ENCODE peak calls at places on chromosomes 6 and 20, in ten cellular contexts. D is tibial artery; V is uterus; G is HCT116; P is GM12878; T is fibroblast of lung; E is PC-9; A is cardiac muscle cell; C is RWPE2; O is effector memory CD4-positive, alpha-beta T cell. K is an unnamed sample. For H3K36me3 and H3K4me1, the result is how much of the 10 kb centered on the place peaks cover.

GRCh38 chr6:138563650-138564049 is 64.4 kb upstream of the NHSL1 start:
- DNase-seq in C (no peak), A (no peak), T (no peak), G (no peak), V (no peak), E (peak), D (no peak), P (no peak), O (no peak), K (no peak)

GRCh38 chr6:123329337-123329736 is 307.4 kb downstream of the TRDN start:
- DNase-seq in P (no peak), O (no peak), T (no peak), D (no peak), G (no peak), E (no peak), V (no peak), A (no peak), C (no peak), K (no peak)

GRCh38 chr20:35854697-35855434 is 83.1 kb downstream of the PHF20 start:
- DNase-seq in O (no peak), V (no peak), A (no peak), E (no peak), C (no peak), T (peak), P (no peak), G (no peak), D (no peak), K (no peak)

GRCh38 chr6:144331610-144332009 is 46.5 kb downstream of the UTRN start:
- DNase-seq in P (no peak), G (no peak), T (peak), E (peak), D (no peak), C (no peak), V (no peak), A (no peak), O (no peak), K (no peak)

GRCh38 chr6:90284236-90284744 is 12.4 kb downstream of the BACH2 start:
- DNase-seq in D (no peak), P (no peak), T (peak), C (no peak), V (peak), O (no peak), G (peak), E (peak), A (no peak), K (peak)

GRCh38 chr6:135185483-135185882 is 4.4 kb downstream of the MYB start:
- DNase-seq in A (no peak), G (no peak), D (no peak), T (no peak), P (no peak), E (peak), C (no peak), V (no peak), O (no peak), K (no peak)

GRCh38 chr6:125611573-125612399 is 137.6 kb upstream of the HEY2 start:
- DNase-seq in O (no peak), T (peak), C (no peak), G (no peak), P (no peak), A (no peak), E (no peak), D (peak), V (no peak), K (no peak)

GRCh38 chr20:53865905-53866786 is 204.2 kb downstream of the BCAS1 start:
- DNase-seq in T (peak), P (no peak), D (no peak), E (peak), C (no peak), A (peak), O (no peak), G (no peak), V (no peak), K (no peak)

GRCh38 chr6:79064635-79065034 is 13.4 kb downstream of the PHIP start:
- DNase-seq in T (no peak), A (no peak), E (no peak), D (no peak), G (no peak), C (no peak), O (no peak), P (no peak), V (no peak), K (no peak)

GRCh38 chr6:2666906-2667575 is 83.7 kb downstream of the MYLK4 start:
- DNase-seq in G (no peak), D (no peak), V (no peak), T (no peak), E (no peak), A (no peak), C (no peak), P (no peak), O (no peak), K (no peak)

GRCh38 chr20:37218431-37218830 is 39.1 kb upstream of the MROH8 start:
- DNase-seq in V (no peak), E (no peak), D (no peak), G (no peak), T (no peak), C (no peak), O (no peak), P (no peak), A (no peak), K (no peak)

GRCh38 chr6:161128680-161129196 is 137.2 kb downstream of the MAP3K4 start:
- DNase-seq in O (peak), E (no peak), V (no peak), D (no peak), G (peak), C (no peak), T (peak), P (no peak), A (no peak), K (no peak)

GRCh38 chr6:117605169-117605826 is 3.0 kb upstream of the GOPC start:
- DNase-seq in A (peak), G (peak), T (peak), D (no peak), E (peak), C (no peak), V (peak), P (peak), O (no peak), K (peak)

GRCh38 chr6:38225766-38226165 is 406.2 kb downstream of the ZFAND3 start:
- DNase-seq in C (no peak), D (no peak), T (no peak), P (no peak), V (no peak), G (no peak), A (no peak), O (no peak), E (no peak), K (no peak)

GRCh38 chr20:46520976-46521579 is 7.7 kb upstream of the ZNF334 start:
- DNase-seq in T (peak), E (peak), C (no peak), O (no peak), V (no peak), A (peak), D (no peak), P (peak), G (peak), K (no peak)

GRCh38 chr6:139490482-139490881 is 116.0 kb upstream of the CITED2 start:
- DNase-seq in E (no peak), V (no peak), P (no peak), T (no peak), A (no peak), G (no peak), O (peak), C (no peak), D (no peak), K (no peak)

GRCh38 chr6:169328112-169328801 is 74.6 kb upstream of the THBS2 start:
- DNase-seq in T (peak), E (no peak), G (no peak), D (no peak), O (no peak), V (peak), C (no peak), P (no peak), A (no peak), K (no peak)

GRCh38 chr6:47952640-47953039 is 158.4 kb downstream of the PTCHD4 start:
- DNase-seq in D (no peak), E (no peak), O (no peak), C (no peak), P (no peak), V (no peak), G (no peak), T (no peak), A (no peak), K (no peak)

GRCh38 chr20:63538204-63539091 is 1.3 kb upstream of the PTK6 start:
- DNase-seq in T (no peak), P (no peak), G (no peak), O (peak), E (peak), D (no peak), A (no peak), C (peak), V (no peak), K (no peak)

GRCh38 chr6:116251568-116252384 is 2.1 kb downstream of the TSPYL4 start:
- DNase-seq in D (no peak), G (no peak), V (no peak), P (no peak), O (no peak), T (peak), A (no peak), C (no peak), E (no peak), K (no peak)

GRCh38 chr6:157244175-157244574 is 79.1 kb downstream of the TMEM242 start:
- DNase-seq in V (no peak), P (no peak), C (no peak), T (peak), G (no peak), A (no peak), O (no peak), E (no peak), D (no peak), K (peak)

GRCh38 chr20:46057856-46058655 is 29.0 kb downstream of the SLC12A5 start:
- DNase-seq in P (no peak), A (peak), C (peak), D (peak), V (peak), T (peak), G (no peak), E (no peak), O (no peak), K (peak)

GRCh38 chr6:32882879-32883250 is 28.9 kb downstream of the PSMB9 start:
- DNase-seq in T (peak), A (no peak), V (no peak), D (no peak), O (no peak), G (no peak), E (no peak), C (no peak), P (no peak), K (no peak)

GRCh38 chr20:21522479-21523397 is 8.9 kb upstream of the NKX2-2 start:
- DNase-seq in T (no peak), D (no peak), P (no peak), G (no peak), E (no peak), C (no peak), A (no peak), O (no peak), V (no peak), K (no peak)

GRCh38 chr20:54467622-54468021 is 7.8 kb upstream of the DOK5 start:
- DNase-seq in D (no peak), C (no peak), V (no peak), T (no peak), O (no peak), P (no peak), G (no peak), A (no peak), E (no peak), K (no peak)

GRCh38 chr6:1402369-1402768 is 13.0 kb downstream of the FOXF2 start:
- DNase-seq in C (no peak), E (no peak), O (no peak), V (no peak), G (no peak), T (no peak), D (no peak), A (no peak), P (no peak), K (no peak)
- H3K36me3 ChIP-seq in C (under half), E (under half), O (under half), V (under half), G (under half), T (under half), D (under half), A (under half), P (under half), K (under half)

DNA sequence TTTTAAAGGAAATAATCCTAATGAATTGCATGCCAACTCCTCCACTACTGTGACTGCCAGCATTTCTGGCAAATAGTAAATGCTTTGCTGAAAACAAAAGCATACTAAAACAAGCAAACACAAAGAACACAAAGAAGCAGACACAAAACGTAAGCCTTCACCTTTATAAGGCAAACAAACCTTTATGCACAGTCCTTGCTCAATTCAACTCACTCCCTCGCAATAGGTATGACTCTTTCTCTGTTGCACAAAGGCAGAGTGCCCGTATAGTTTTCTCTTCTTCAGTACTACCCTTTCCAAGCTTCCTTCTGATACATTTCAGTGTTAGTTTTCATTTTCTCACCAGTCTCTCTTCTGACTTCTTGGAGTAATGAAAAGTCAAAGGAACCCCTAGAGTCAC is 63.9 kb downstream of the PDE10A start:
- DNase-seq in D (no peak), C (no peak), T (no peak), P (no peak), A (no peak), V (no peak), O (no peak), G (no peak), E (no peak), K (no peak)
- H3K4me1 ChIP-seq in D (under half), C (under half), T (under half), P (under half), A (under half), V (under half), O (under half), G (under half), E (under half), K (under half)

GRCh38 chr20:3798405-3798768 is 2.3 kb downstream of the CDC25B start:
- DNase-seq in G (no peak), D (no peak), V (no peak), C (no peak), P (no peak), T (no peak), E (no peak), O (no peak), A (no peak), K (no peak)
- H3K4me3 ChIP-seq in G (peak), D (no peak), V (no peak), C (no peak), P (peak), T (peak), E (no peak), O (peak), A (no peak), K (no peak)

GRCh38 chr20:15339264-15339663 is 1001.9 kb upstream of the FLRT3 start:
- DNase-seq in D (no peak), E (no peak), G (no peak), C (no peak), O (no peak), V (no peak), A (no peak), T (no peak), P (no peak), K (no peak)
- H3K36me3 ChIP-seq in D (under half), E (under half), G (under half), C (under half), O (under half), V (under half), A (under half), T (under half), P (under half), K (under half)

GRCh38 chr20:16538779-16539178 is 34.5 kb downstream of the KIF16B start:
- DNase-seq in A (no peak), T (no peak), D (no peak), E (no peak), V (no peak), O (no peak), P (no peak), G (no peak), C (no peak), K (no peak)

GRCh38 chr20:16533493-16533892 is 39.8 kb downstream of the KIF16B start:
- DNase-seq in P (no peak), V (no peak), E (no peak), G (no peak), O (no peak), D (no peak), T (no peak), C (no peak), A (no peak), K (no peak)

GRCh38 chr20:16537025-16537665 is 36.1 kb downstream of the KIF16B start:
- DNase-seq in E (no peak), V (no peak), G (no peak), P (no peak), T (no peak), D (no peak), O (no peak), C (no peak), A (no peak), K (no peak)

GRCh38 chr20:16537918-16538317 is 35.3 kb downstream of the KIF16B start:
- DNase-seq in V (no peak), G (no peak), T (no peak), E (no peak), C (no peak), O (no peak), D (no peak), P (no peak), A (no peak), K (no peak)

GRCh38 chr20:16535281-16535680 is 38.0 kb downstream of the KIF16B start:
- DNase-seq in A (no peak), E (no peak), C (no peak), T (no peak), V (no peak), P (no peak), D (no peak), G (no peak), O (no peak), K (no peak)
- H3K4me1 ChIP-seq in A (under half), E (under half), C (under half), T (under half), V (under half), P (under half), D (under half), G (under half), O (under half), K (under half)

GRCh38 chr6:110528051-110528929 is 51.9 kb upstream of the SLC22A16 start:
- DNase-seq in T (peak), P (peak), C (no peak), G (peak), A (peak), D (no peak), O (peak), V (peak), E (peak), K (no peak)

GRCh38 chr6:110526731-110527130 is 50.3 kb upstream of the SLC22A16 start:
- DNase-seq in D (no peak), O (no peak), C (no peak), G (no peak), V (no peak), P (no peak), E (no peak), A (no peak), T (no peak), K (no peak)

GRCh38 chr6:110528930-110529325 is 52.5 kb upstream of the SLC22A16 start:
- DNase-seq in A (no peak), G (no peak), O (no peak), T (no peak), C (no peak), P (no peak), D (no peak), V (no peak), E (no peak), K (no peak)

GRCh38 chr6:110529355-110529754 is 52.9 kb upstream of the SLC22A16 start:
- DNase-seq in C (no peak), O (no peak), G (no peak), V (no peak), P (no peak), D (no peak), A (no peak), E (peak), T (peak), K (no peak)

DNA sequence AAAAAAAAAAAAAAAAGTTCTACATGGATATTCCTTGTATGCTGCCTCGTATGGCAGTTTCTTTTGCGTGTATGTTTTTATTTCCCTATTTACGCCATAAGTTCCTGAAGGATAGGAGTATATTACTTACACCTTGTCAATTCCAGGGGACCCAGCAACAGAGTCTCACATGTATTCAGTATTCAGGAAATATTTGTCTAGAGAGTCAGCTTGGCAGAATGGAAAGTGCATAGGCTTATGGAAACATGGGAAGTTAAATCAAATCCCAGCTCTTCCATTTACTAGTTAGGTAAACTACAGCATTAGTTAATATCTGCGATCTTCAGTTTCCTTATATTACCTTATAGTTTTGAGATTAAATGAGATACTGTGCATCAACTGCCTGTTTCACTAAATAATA is 51.1 kb upstream of the SLC22A16 start:
- DNase-seq in O (no peak), V (no peak), A (no peak), T (no peak), G (no peak), E (no peak), C (no peak), D (no peak), P (no peak), K (no peak)
- H3K4me3 ChIP-seq in O (no peak), V (no peak), A (no peak), T (no peak), G (no peak), E (no peak), C (no peak), D (no peak), P (no peak), K (no peak)

DNA sequence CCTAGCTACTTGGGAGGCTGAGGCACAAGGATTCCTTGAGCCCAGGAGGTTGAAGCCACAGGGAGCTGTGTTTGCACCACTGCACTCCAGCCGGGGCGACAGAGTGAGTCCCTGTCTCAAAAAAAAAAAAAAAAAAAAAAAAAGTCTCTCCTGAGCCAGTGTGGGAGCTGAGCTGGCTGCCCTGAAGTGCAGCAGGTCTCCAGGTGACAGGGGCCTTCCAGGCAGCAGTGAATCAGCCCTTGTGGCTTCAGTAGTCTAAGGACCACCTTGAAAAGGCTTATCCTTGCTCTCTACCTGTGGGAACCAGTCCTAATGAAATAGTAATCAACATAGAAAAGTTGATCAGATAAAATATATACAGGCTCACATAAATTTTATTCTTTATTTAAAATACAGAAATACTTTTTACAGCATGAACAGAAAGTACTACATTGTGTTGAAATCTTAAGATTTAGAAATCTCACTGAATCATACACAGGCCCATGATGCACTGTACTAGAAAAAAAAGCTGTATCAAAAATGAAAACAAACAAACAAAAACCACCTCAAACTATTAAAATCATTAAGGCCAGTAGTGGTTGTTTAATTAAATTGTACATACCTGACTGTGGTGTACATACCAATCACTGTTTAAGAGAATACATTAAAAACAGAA is 128.9 kb downstream of the SCML4 start:
- DNase-seq in G (no peak), V (no peak), T (no peak), O (no peak), C (no peak), D (no peak), P (no peak), A (no peak), E (no peak), K (no peak)
- H3K36me3 ChIP-seq in G (under half), V (under half), T (under half), O (under half), C (under half), D (under half), P (under half), A (under half), E (under half), K (under half)

GRCh38 chr6:29757701-29758293 is 34.6 kb downstream of the HLA-F start:
- DNase-seq in C (no peak), E (no peak), G (no peak), V (no peak), T (no peak), A (no peak), D (no peak), P (no peak), O (no peak), K (no peak)

GRCh38 chr6:29760328-29760727 is 37.1 kb downstream of the HLA-F start:
- DNase-seq in A (no peak), T (no peak), C (no peak), E (no peak), G (no peak), V (no peak), O (no peak), D (no peak), P (no peak), K (no peak)

GRCh38 chr6:29759457-29759856 is 36.2 kb downstream of the HLA-F start:
- DNase-seq in D (no peak), E (no peak), V (no peak), O (no peak), G (peak), P (no peak), T (no peak), A (no peak), C (no peak), K (no peak)

GRCh38 chr6:29757282-29757681 is 34.0 kb downstream of the HLA-F start:
- DNase-seq in P (no peak), A (no peak), G (no peak), E (no peak), O (no peak), C (no peak), D (no peak), T (no peak), V (no peak), K (no peak)

GRCh38 chr6:29758761-29759160 is 35.5 kb downstream of the HLA-F start:
- DNase-seq in E (no peak), G (no peak), O (no peak), D (no peak), A (no peak), P (no peak), C (no peak), V (no peak), T (no peak), K (no peak)
- H3K4me1 ChIP-seq in E (under half), G (under half), O (under half), D (under half), A (under half), P (under half), C (under half), V (under half), T (under half), K (under half)

K was measured in gastrocnemius medialis.